ENCODE peak calls at places on chromosomes 1 and 21, in eight cellular contexts. X is effector memory CD4-positive, alpha-beta T cell; L is ovary; O is cardiac muscle cell; J is left ventricle myocardium inferior; M is SJSA1; F is NT2/D1; R is fibroblast of lung. B is an unnamed sample.

GRCh38 chr21:44259082-44259705 is 2.5 kb downstream of the DNMT3L start:
- DNase-seq in O (no peak), R (peak; percentile 8), X (no peak), F (no peak), L (no peak), M (no peak), J (no peak), B (no peak)

GRCh38 chr21:46096596-46096981 is 1.3 kb upstream of the COL6A2 start:
- DNase-seq in R (no peak), X (no peak), L (peak; percentile 47), O (no peak), F (no peak), M (no peak), J (no peak), B (no peak)

GRCh38 chr1:8402109-8402704 is 84.3 kb downstream of the SLC45A1 start:
- DNase-seq in R (no peak), F (no peak), O (no peak), M (no peak), L (no peak), J (no peak), X (no peak), B (no peak)

GRCh38 chr1:147735423-147735822 is 25.0 kb downstream of the GJA5 start:
- DNase-seq in O (peak; percentile 65), L (no peak), M (no peak), J (no peak), F (no peak), R (no peak), X (no peak), B (no peak)

GRCh38 chr1:204791453-204792366 is 79.0 kb upstream of the NFASC start:
- DNase-seq in F (peak; percentile 94), J (peak; percentile 58), O (peak; percentile 83), R (peak; percentile 38), X (peak; percentile 51), M (peak; percentile 20), L (peak; percentile 66), B (peak; percentile 67)

GRCh38 chr1:153360592-153360991 is 2.9 kb downstream of the S100A9 start:
- DNase-seq in R (no peak), X (no peak), J (no peak), O (peak; percentile 57), M (no peak), F (no peak), L (no peak), B (no peak)

GRCh38 chr21:16912075-16912474 is 600.8 kb upstream of the CXADR start:
- DNase-seq in M (peak; percentile 71), J (no peak), O (no peak), X (no peak), R (peak; percentile 85), L (no peak), F (no peak), B (no peak)

GRCh38 chr1:206469933-206470691 is at the start of gene IKBKE:
- DNase-seq in M (peak; percentile 67), F (peak; percentile 43), J (no peak), L (no peak), R (peak; percentile 72), X (peak; percentile 27), O (peak; percentile 67), B (peak; percentile 45)

GRCh38 chr21:27423906-27424595 is 457.2 kb upstream of the ADAMTS5 start:
- DNase-seq in J (no peak), F (peak; percentile 93), M (no peak), L (no peak), O (no peak), R (peak; percentile 75), X (no peak), B (no peak)

GRCh38 chr1:40477680-40478057 is 579 bp downstream of the ZFP69 start:
- DNase-seq in L (peak; percentile 34), X (no peak), O (no peak), J (no peak), R (peak; percentile 28), M (no peak), F (peak; percentile 15), B (no peak)

GRCh38 chr1:121558514-121558913 is 373.7 kb downstream of the SRGAP2C start:
- DNase-seq in J (no peak), L (no peak), M (no peak), F (no peak), R (peak; percentile 90), O (no peak), X (no peak), B (no peak)

GRCh38 chr1:86352096-86352495 is 44.0 kb downstream of the ODF2L start:
- DNase-seq in J (no peak), R (peak; percentile 36), X (no peak), O (no peak), L (no peak), F (no peak), M (no peak), B (no peak)

GRCh38 chr1:205064741-205065316 is 19.4 kb downstream of the TMEM81 start:
- DNase-seq in O (no peak), F (no peak), L (no peak), X (no peak), R (no peak), M (no peak), J (no peak), B (no peak)

GRCh38 chr1:228211091-228211870 is 3.4 kb downstream of the OBSCN start:
- DNase-seq in X (no peak), R (no peak), M (no peak), J (no peak), L (no peak), F (no peak), O (no peak), B (no peak)

GRCh38 chr1:86119214-86119764 is 37.3 kb downstream of the COL24A1 start:
- DNase-seq in F (no peak), O (no peak), R (peak; percentile 18), X (no peak), M (no peak), L (no peak), J (no peak), B (no peak)

GRCh38 chr1:13538832-13539231 is 25.0 kb upstream of the LRRC38 start:
- DNase-seq in X (no peak), F (no peak), L (no peak), M (no peak), R (no peak), J (no peak), O (no peak), B (no peak)

GRCh38 chr1:156148236-156148635 is 5.1 kb upstream of the SEMA4A start:
- DNase-seq in F (no peak), R (no peak), O (no peak), L (no peak), X (no peak), M (no peak), J (no peak), B (peak; percentile 36)

GRCh38 chr1:23118957-23119792 is 49.5 kb downstream of the LUZP1 start:
- DNase-seq in F (no peak), J (no peak), R (peak; percentile 20), L (no peak), X (peak; percentile 52), M (no peak), O (no peak), B (peak; percentile 57)

GRCh38 chr1:89910780-89911179 is 84.1 kb upstream of the ZNF326 start:
- DNase-seq in X (no peak), M (peak; percentile 95), L (no peak), J (no peak), F (peak; percentile 78), O (peak; percentile 47), R (peak; percentile 90), B (no peak)

GRCh38 chr1:186953876-186954275 is 125.1 kb downstream of the PLA2G4A start:
- DNase-seq in X (no peak), L (no peak), R (no peak), J (no peak), O (no peak), M (no peak), F (no peak), B (no peak)

GRCh38 chr1:92844439-92844838 is 12.6 kb downstream of the RPL5 start:
- DNase-seq in J (no peak), L (no peak), R (no peak), M (no peak), F (no peak), O (no peak), X (no peak), B (no peak)
- H3K36me3 ChIP-seq in J (peaks cover 51% of the 10 kb centered on the region), L (no peaks in the 10 kb centered on the region), R (peaks cover 12% of the 10 kb centered on the region), M (peaks cover 49% of the 10 kb centered on the region), F (peaks cover 52% of the 10 kb centered on the region), O (peaks cover 49% of the 10 kb centered on the region), X (peaks cover 52% of the 10 kb centered on the region), B (peaks cover 44% of the 10 kb centered on the region)

GRCh38 chr1:100902365-100902764 is 6.5 kb downstream of the SLC30A7 start:
- DNase-seq in F (no peak), O (no peak), R (no peak), L (no peak), X (no peak), M (no peak), J (no peak), B (no peak)
- H3K36me3 ChIP-seq in F (peaks cover 78% of the 10 kb centered on the region), O (peaks cover 22% of the 10 kb centered on the region), R (peaks cover 7% of the 10 kb centered on the region), L (no peaks in the 10 kb centered on the region), X (peaks cover 41% of the 10 kb centered on the region), M (peaks cover 37% of the 10 kb centered on the region), J (peaks cover 64% of the 10 kb centered on the region), B (peaks cover 31% of the 10 kb centered on the region)

GRCh38 chr1:43659384-43659783 is 9.4 kb downstream of the KDM4A start:
- DNase-seq in O (no peak), F (no peak), L (no peak), M (no peak), R (no peak), X (no peak), J (no peak), B (no peak)
- H3K36me3 ChIP-seq in O (peaks cover 64% of the 10 kb centered on the region), F (peaks cover 94% of the 10 kb centered on the region), L (no peaks in the 10 kb centered on the region), M (peaks cover 93% of the 10 kb centered on the region), R (peaks cover 24% of the 10 kb centered on the region), X (peaks cover 89% of the 10 kb centered on the region), J (peaks cover 98% of the 10 kb centered on the region), B (peaks cover 68% of the 10 kb centered on the region)

GRCh38 chr1:31904339-31905092 is 33.7 kb downstream of the PTP4A2 start:
- DNase-seq in F (no peak), R (peak; percentile 41), X (no peak), O (no peak), J (peak; percentile 39), M (no peak), L (no peak), B (no peak)
- H3K36me3 ChIP-seq in F (peaks cover 32% of the 10 kb centered on the region), R (peaks cover 4% of the 10 kb centered on the region), X (peaks cover 23% of the 10 kb centered on the region), O (peaks cover 24% of the 10 kb centered on the region), J (peaks cover 36% of the 10 kb centered on the region), M (peaks cover 47% of the 10 kb centered on the region), L (no peaks in the 10 kb centered on the region), B (peaks cover 15% of the 10 kb centered on the region)

GRCh38 chr1:201790261-201790660 is 38.7 kb upstream of the IPO9 start:
- DNase-seq in F (no peak), M (no peak), X (no peak), L (no peak), J (no peak), O (no peak), R (peak; percentile 65), B (no peak)
- H3K36me3 ChIP-seq in F (peaks cover 94% of the 10 kb centered on the region), M (peaks cover 61% of the 10 kb centered on the region), X (no peaks in the 10 kb centered on the region), L (no peaks in the 10 kb centered on the region), J (peaks cover 68% of the 10 kb centered on the region), O (peaks cover 91% of the 10 kb centered on the region), R (peaks cover 60% of the 10 kb centered on the region), B (no peaks in the 10 kb centered on the region)

GRCh38 chr1:246591958-246592357 is 25.7 kb downstream of the CNST start:
- DNase-seq in M (no peak), X (no peak), R (no peak), O (no peak), L (no peak), J (no peak), F (no peak), B (no peak)
- H3K36me3 ChIP-seq in M (peaks cover 19% of the 10 kb centered on the region), X (peaks cover 20% of the 10 kb centered on the region), R (no peaks in the 10 kb centered on the region), O (peaks cover 5% of the 10 kb centered on the region), L (no peaks in the 10 kb centered on the region), J (peaks cover 19% of the 10 kb centered on the region), F (peaks cover 32% of the 10 kb centered on the region), B (peaks cover 13% of the 10 kb centered on the region)